ENCODE peak calls at places on chromosomes 11 and 22, in six cellular contexts. L, K, F, P, G and E are unnamed samples.

GRCh38 chr22:43128928-43129424 is 14.2 kb downstream of the MCAT start:
- DNase-seq in L (no peak), G (no peak), K (no peak), P (no peak), F (no peak), E (no peak)

GRCh38 chr11:39220069-39220468 is 2239.4 kb downstream of the LRRC4C start:
- DNase-seq in P (no peak), L (no peak), G (no peak), F (no peak), K (no peak), E (no peak)

GRCh38 chr11:133787379-133788103 is 57.8 kb downstream of the SPATA19 start:
- DNase-seq in P (no peak), K (peak), L (no peak), G (peak), F (peak), E (peak)

GRCh38 chr11:12050470-12050891 is 42.1 kb upstream of the DKK3 start:
- DNase-seq in P (no peak), G (no peak), L (no peak), K (no peak), F (no peak), E (no peak)

GRCh38 chr11:331332-332060 is 10.8 kb upstream of the IFITM3 start:
- DNase-seq in L (no peak), G (peak), K (no peak), P (no peak), F (no peak), E (no peak)

GRCh38 chr11:109521571-109522086 is 99.6 kb downstream of the C11orf87 start:
- DNase-seq in K (no peak), F (no peak), L (no peak), P (no peak), G (no peak), E (no peak)

GRCh38 chr11:57094206-57094940 is 87.4 kb upstream of the LRRC55 start:
- DNase-seq in K (peak), L (peak), P (peak), G (no peak), F (no peak), E (no peak)

GRCh38 chr11:30855383-30856006 is 269.3 kb upstream of the MPPED2 start:
- DNase-seq in P (peak), G (no peak), K (no peak), F (no peak), L (peak), E (no peak)

GRCh38 chr11:93444671-93445073 is 98.5 kb downstream of the SMCO4 start:
- DNase-seq in L (peak), F (peak), K (peak), G (peak), P (no peak), E (peak)

GRCh38 chr22:18057568-18058209 is 20.1 kb upstream of the PEX26 start:
- DNase-seq in G (no peak), L (peak), F (no peak), K (no peak), P (peak), E (no peak)

GRCh38 chr22:29147241-29147919 is 58.3 kb upstream of the EMID1 start:
- DNase-seq in K (no peak), G (peak), F (no peak), P (no peak), L (no peak), E (no peak)

GRCh38 chr11:2210366-2211112 is 38.9 kb upstream of the TH start:
- DNase-seq in P (no peak), G (peak), L (no peak), F (no peak), K (no peak), E (peak)

GRCh38 chr11:102214623-102215022 is 102.7 kb upstream of the BIRC3 start:
- DNase-seq in K (no peak), F (no peak), L (no peak), P (no peak), G (no peak), E (no peak)

GRCh38 chr11:95067828-95068244 is 1.1 kb downstream of the SRSF8 start:
- DNase-seq in G (no peak), P (no peak), K (no peak), L (no peak), F (no peak), E (no peak)
- H3K23ac ChIP-seq in G (no peak), P (peak), K (no peak), L (peak), F (peak), E (no peak)

GRCh38 chr11:119306373-119306890 is 10.5 kb downstream of the MCAM start:
- DNase-seq in P (peak), G (no peak), L (peak), F (no peak), K (no peak), E (no peak)
- H3K27ac ChIP-seq in P (no peak), G (no peak), L (peak), F (peak), K (no peak), E (no peak)

GRCh38 chr11:47593934-47594855 is at the start of gene C1QTNF4:
- DNase-seq in G (peak), L (no peak), K (no peak), P (no peak), F (peak), E (no peak)
- H3K23ac ChIP-seq in G (no peak), L (no peak), K (no peak), P (peak), F (peak), E (no peak)

GRCh38 chr11:96309001-96309642 is 33.9 kb downstream of the MAML2 start:
- DNase-seq in P (no peak), F (no peak), K (peak), L (no peak), G (no peak), E (no peak)
- H3K27ac ChIP-seq in P (peak), F (no peak), K (no peak), L (no peak), G (no peak), E (no peak)

GRCh38 chr22:33896801-33897620 is 23.3 kb downstream of the LARGE1 start:
- DNase-seq in L (peak), G (peak), K (peak), P (peak), F (no peak), E (peak)

GRCh38 chr22:33895444-33895843 is 24.8 kb downstream of the LARGE1 start:
- DNase-seq in G (no peak), P (no peak), F (no peak), K (no peak), L (no peak), E (no peak)

GRCh38 chr22:33898121-33898520 is 22.2 kb downstream of the LARGE1 start:
- DNase-seq in L (no peak), K (no peak), F (no peak), G (no peak), P (no peak), E (no peak)

GRCh38 chr22:33896154-33896800 is 24.0 kb downstream of the LARGE1 start:
- DNase-seq in P (no peak), F (no peak), L (no peak), K (no peak), G (no peak), E (no peak)

GRCh38 chr22:33897621-33897910 is 22.7 kb downstream of the LARGE1 start:
- DNase-seq in F (no peak), L (no peak), P (no peak), K (no peak), G (no peak), E (no peak)
- H3K23ac ChIP-seq in F (no peak), L (no peak), P (no peak), K (no peak), G (no peak), E (no peak)

GRCh38 chr22:36395922-36396321 is 8.2 kb upstream of the MYH9 start:
- DNase-seq in F (no peak), G (no peak), L (peak), P (peak), K (no peak), E (no peak)

GRCh38 chr22:36397081-36397766 is 9.5 kb upstream of the MYH9 start:
- DNase-seq in K (peak), P (peak), L (peak), F (no peak), G (no peak), E (no peak)

GRCh38 chr22:36397767-36398093 is 10.0 kb upstream of the MYH9 start:
- DNase-seq in F (no peak), K (no peak), L (no peak), P (no peak), G (no peak), E (no peak)

GRCh38 chr22:36399473-36399780 is 11.7 kb upstream of the MYH9 start:
- DNase-seq in L (no peak), P (no peak), F (no peak), G (no peak), K (no peak), E (no peak)

DNA sequence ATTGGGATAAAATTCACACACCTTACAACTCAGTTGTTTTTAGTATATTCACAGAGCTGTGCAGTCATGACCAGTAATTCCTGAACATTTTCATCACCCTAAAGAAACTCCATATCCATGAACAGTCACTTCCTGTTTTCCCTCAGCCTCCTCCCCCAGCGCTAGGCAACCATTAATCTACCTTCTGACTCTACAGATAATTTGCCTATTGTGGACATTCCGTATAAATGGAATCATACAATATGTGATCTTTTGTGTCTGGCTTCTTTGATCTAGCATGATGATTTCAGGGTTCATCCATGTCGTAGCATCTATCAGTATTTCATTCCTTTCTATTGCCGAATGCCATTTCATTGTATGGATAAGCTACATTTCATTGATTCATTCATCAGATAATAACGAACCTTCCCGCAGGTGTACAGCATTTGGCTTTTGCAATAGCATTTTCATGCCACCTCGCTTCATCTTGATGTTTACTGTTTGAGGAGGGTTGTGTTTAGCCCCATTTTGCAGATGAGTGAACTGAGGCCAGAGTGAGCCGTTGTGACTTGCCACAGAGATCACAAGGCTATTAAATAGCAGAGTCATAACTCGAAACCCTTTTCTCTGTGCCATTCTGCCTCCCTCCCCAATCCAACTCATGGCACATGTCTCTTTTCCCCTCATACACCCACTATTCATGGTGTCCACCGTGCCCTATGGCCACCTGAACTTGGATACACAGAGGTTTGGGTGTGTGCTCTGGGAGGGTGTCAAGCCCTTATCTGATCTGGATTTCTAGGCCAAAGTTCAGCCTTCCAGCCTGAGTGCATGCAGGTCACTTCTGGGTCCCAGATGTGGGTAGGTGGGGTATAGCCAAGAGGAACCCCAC is 11.1 kb upstream of the MYH9 start:
- DNase-seq in K (no peak), G (no peak), L (peak), F (no peak), P (peak), E (no peak)
- H3K27ac ChIP-seq in K (no peak), G (no peak), L (no peak), F (no peak), P (peak), E (no peak)

DNA sequence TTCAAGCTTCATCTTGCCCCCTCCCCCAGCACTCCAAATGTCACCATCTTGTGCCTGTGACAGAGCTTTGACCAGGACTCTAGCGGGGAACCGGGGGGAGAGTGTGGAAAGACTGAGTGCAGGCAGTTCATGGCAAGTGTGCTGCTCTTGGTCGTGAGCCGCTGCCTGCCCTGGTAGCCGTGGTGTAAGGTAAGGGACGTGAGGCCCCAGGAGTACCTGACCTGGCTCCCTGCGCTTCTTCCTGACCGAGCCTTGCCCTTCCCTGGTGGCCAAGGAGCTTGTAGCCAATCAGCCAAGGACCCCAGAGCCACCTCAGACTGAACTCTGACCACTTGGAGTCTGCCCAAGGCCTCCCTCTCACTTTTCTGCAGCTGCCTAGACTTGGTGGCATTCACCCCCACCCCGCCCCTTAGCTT is 1.3 kb downstream of the DGKZ start:
- DNase-seq in F (no peak), K (no peak), G (no peak), P (no peak), L (no peak), E (no peak)
- H3K23ac ChIP-seq in F (no peak), K (no peak), G (no peak), P (peak), L (peak), E (no peak)